ENCODE peak calls at places on chromosomes 16 and 17, in five cellular contexts. H, O, Y, K and B are unnamed samples.

GRCh38 chr17:66645259-66645658 is 189.7 kb upstream of the CACNG5 start:
- DNase-seq in O (no peak), K (no peak), Y (no peak), H (no peak), B (no peak)

GRCh38 chr17:60151355-60151754 is 1.6 kb downstream of the CA4 start:
- DNase-seq in H (no peak), O (no peak), Y (no peak), K (no peak), B (no peak)

GRCh38 chr17:42536048-42536371 is at the start of gene NAGLU:
- DNase-seq in Y (peak), O (peak), K (peak), H (peak), B (peak)

GRCh38 chr16:67027046-67027445 is 1.9 kb upstream of the CBFB start:
- DNase-seq in K (no peak), H (no peak), Y (no peak), O (no peak), B (no peak)

GRCh38 chr17:35749560-35750412 is 3.3 kb downstream of the GAS2L2 start:
- DNase-seq in K (no peak), O (peak), Y (no peak), H (peak), B (no peak)

GRCh38 chr17:79617740-79618382 is 7.0 kb upstream of the RBFOX3 start:
- DNase-seq in K (no peak), Y (no peak), H (no peak), O (no peak), B (no peak)

GRCh38 chr17:14813649-14814048 is 451.5 kb downstream of the PMP22 start:
- DNase-seq in O (no peak), K (peak), Y (no peak), H (peak), B (no peak)

GRCh38 chr16:10895053-10895946 is 18.3 kb downstream of the CIITA start:
- DNase-seq in O (peak), Y (no peak), K (peak), H (peak), B (peak)

GRCh38 chr17:70520447-70520846 is 351.1 kb downstream of the KCNJ2 start:
- DNase-seq in O (no peak), H (no peak), Y (no peak), K (no peak), B (no peak)

GRCh38 chr16:85288341-85288868 is 176.1 kb upstream of the CIBAR2 start:
- DNase-seq in H (no peak), Y (no peak), K (no peak), O (no peak), B (no peak)

GRCh38 chr16:3960049-3960809 is 79.7 kb upstream of the CREBBP start:
- DNase-seq in Y (no peak), O (peak), H (no peak), K (no peak), B (no peak)

GRCh38 chr16:85517154-85517553 is 96.0 kb upstream of the GSE1 start:
- DNase-seq in K (no peak), O (no peak), H (no peak), Y (no peak), B (no peak)

GRCh38 chr17:49337900-49338299 is 24.1 kb downstream of the ZNF652 start:
- DNase-seq in O (peak), K (no peak), Y (no peak), H (no peak), B (no peak)

GRCh38 chr17:2792541-2793169 is 3.6 kb upstream of the RAP1GAP2 start:
- DNase-seq in K (peak), H (no peak), O (no peak), Y (no peak), B (no peak)

GRCh38 chr16:19068237-19068815 is 912 bp downstream of the COQ7 start:
- DNase-seq in H (no peak), O (no peak), K (no peak), Y (no peak), B (no peak)

GRCh38 chr17:74512624-74513084 is 18.6 kb downstream of the CD300LB start:
- DNase-seq in O (peak), K (no peak), Y (no peak), H (no peak), B (no peak)

GRCh38 chr17:75994802-75995350 is 5.8 kb upstream of the CDK3 start:
- DNase-seq in O (no peak), Y (no peak), H (no peak), K (no peak), B (no peak)

GRCh38 chr16:57930533-57930932 is 40.4 kb downstream of the CNGB1 start:
- DNase-seq in O (peak), K (no peak), Y (no peak), H (no peak), B (no peak)

GRCh38 chr17:48562934-48563333 is 15.2 kb downstream of the HOXB4 start:
- DNase-seq in O (no peak), K (no peak), H (no peak), Y (no peak), B (no peak)

GRCh38 chr16:73390936-73391335 is 343.0 kb upstream of the ZFHX3 start:
- DNase-seq in K (no peak), Y (no peak), H (no peak), O (peak), B (no peak)

GRCh38 chr17:78342438-78343098 is 17.3 kb downstream of the SOCS3 start:
- DNase-seq in K (no peak), Y (no peak), H (no peak), O (peak), B (no peak)

GRCh38 chr17:71649986-71650385 is 470.8 kb upstream of the SOX9 start:
- DNase-seq in H (no peak), K (no peak), Y (no peak), O (peak), B (no peak)

GRCh38 chr16:66487580-66488235 is 60.6 kb downstream of the BEAN1 start:
- DNase-seq in Y (no peak), H (no peak), K (no peak), O (no peak), B (no peak)

GRCh38 chr17:1179112-1179634 is 608 bp downstream of the ABR start:
- DNase-seq in H (no peak), Y (no peak), K (no peak), O (no peak), B (no peak)

GRCh38 chr17:82831818-82832200 is 8.0 kb downstream of the ZNF750 start:
- DNase-seq in O (no peak), H (no peak), Y (no peak), K (no peak), B (no peak)

GRCh38 chr16:15954814-15955151 is 5.4 kb downstream of the ABCC1 start:
- DNase-seq in H (no peak), K (no peak), O (peak), Y (no peak), B (no peak)

GRCh38 chr16:54568897-54569807 is 282.6 kb upstream of the IRX3 start:
- DNase-seq in H (no peak), O (no peak), K (no peak), Y (no peak), B (no peak)

GRCh38 chr16:12458051-12458450 is 345.6 kb downstream of the CPPED1 start:
- DNase-seq in O (no peak), K (no peak), Y (no peak), H (no peak), B (no peak)

GRCh38 chr17:35713069-35713728 is 18.2 kb upstream of the RASL10B start:
- DNase-seq in H (peak), O (peak), K (no peak), Y (no peak), B (no peak)

GRCh38 chr16:55822280-55822810 is 10.6 kb downstream of the CES1 start:
- DNase-seq in H (no peak), O (no peak), Y (no peak), K (no peak), B (no peak)